ENCODE peak calls at places on chromosomes 3 and 15, in eight cellular contexts. C, L, J, Z, S, D, O and M are unnamed samples.

GRCh38 chr3:24270204-24270671 is 224.4 kb downstream of the THRB start:
- DNase-seq in C (no peak), L (no peak), J (no peak), Z (no peak), S (no peak), D (no peak), O (peak; percentile 48), M (no peak)

GRCh38 chr3:105906834-105907233 is 38.0 kb upstream of the CBLB start:
- DNase-seq in C (no peak), L (no peak), J (peak; percentile 71), Z (peak; percentile 36), S (no peak), D (no peak), O (peak; percentile 93), M (no peak)

GRCh38 chr3:10386121-10386520 is 65.2 kb upstream of the SEC13 start:
- DNase-seq in C (no peak), L (no peak), J (no peak), Z (no peak), S (no peak), D (no peak), O (no peak), M (no peak)

GRCh38 chr15:82870727-82871576 is 61.5 kb downstream of the WHAMM start:
- DNase-seq in C (no peak), L (no peak), J (no peak), Z (no peak), S (no peak), D (no peak), O (peak; percentile 14), M (no peak)

GRCh38 chr3:31567036-31567435 is 34.3 kb downstream of the STT3B start:
- DNase-seq in C (peak; percentile 25), L (no peak), J (no peak), Z (no peak), S (no peak), D (peak; percentile 23), O (no peak), M (no peak)

GRCh38 chr15:61112231-61112630 is 116.9 kb downstream of the RORA start:
- DNase-seq in C (peak; percentile 56), L (no peak), J (no peak), Z (no peak), S (no peak), D (peak; percentile 46), O (no peak), M (no peak)

GRCh38 chr15:74519311-74519710 is 21.7 kb upstream of the ARID3B start:
- DNase-seq in C (no peak), L (no peak), J (peak; percentile 82), Z (peak; percentile 40), S (no peak), D (no peak), O (no peak), M (no peak)

GRCh38 chr3:95673215-95673614 is 1141.2 kb upstream of the EPHA6 start:
- DNase-seq in C (no peak), L (no peak), J (no peak), Z (no peak), S (no peak), D (no peak), O (no peak), M (no peak)

GRCh38 chr3:133769536-133769935 is 23.3 kb downstream of the TF start:
- DNase-seq in C (no peak), L (no peak), J (no peak), Z (no peak), S (no peak), D (no peak), O (no peak), M (no peak)

GRCh38 chr15:20348900-20349773 is 192.5 kb downstream of the GOLGA6L6 start:
- DNase-seq in C (no peak), L (peak; percentile 50), J (no peak), Z (no peak), S (peak; percentile 59), D (no peak), O (no peak), M (no peak)

GRCh38 chr3:182124716-182125115 is 413.0 kb downstream of the SOX2 start:
- DNase-seq in C (no peak), L (no peak), J (no peak), Z (no peak), S (no peak), D (no peak), O (no peak), M (no peak)
- TF ChIP-seq CTCF in C (no peak), L (no peak), J (no peak), Z (no peak), S (no peak), D (no peak), O (no peak), M (no peak)

GRCh38 chr3:47413751-47414150 is 32.9 kb downstream of the PTPN23 start:
- DNase-seq in C (no peak), L (no peak), J (no peak), Z (no peak), S (no peak), D (no peak), O (no peak), M (no peak)

GRCh38 chr3:47414161-47414564 is 33.3 kb downstream of the PTPN23 start:
- DNase-seq in C (no peak), L (no peak), J (no peak), Z (no peak), S (no peak), D (no peak), O (no peak), M (no peak)

GRCh38 chr3:47412453-47412756 is 31.6 kb downstream of the PTPN23 start:
- DNase-seq in C (no peak), L (no peak), J (no peak), Z (no peak), S (no peak), D (no peak), O (no peak), M (no peak)

GRCh38 chr3:47411696-47412452 is 31.1 kb downstream of the PTPN23 start:
- DNase-seq in C (no peak), L (no peak), J (no peak), Z (no peak), S (no peak), D (no peak), O (no peak), M (no peak)

DNA sequence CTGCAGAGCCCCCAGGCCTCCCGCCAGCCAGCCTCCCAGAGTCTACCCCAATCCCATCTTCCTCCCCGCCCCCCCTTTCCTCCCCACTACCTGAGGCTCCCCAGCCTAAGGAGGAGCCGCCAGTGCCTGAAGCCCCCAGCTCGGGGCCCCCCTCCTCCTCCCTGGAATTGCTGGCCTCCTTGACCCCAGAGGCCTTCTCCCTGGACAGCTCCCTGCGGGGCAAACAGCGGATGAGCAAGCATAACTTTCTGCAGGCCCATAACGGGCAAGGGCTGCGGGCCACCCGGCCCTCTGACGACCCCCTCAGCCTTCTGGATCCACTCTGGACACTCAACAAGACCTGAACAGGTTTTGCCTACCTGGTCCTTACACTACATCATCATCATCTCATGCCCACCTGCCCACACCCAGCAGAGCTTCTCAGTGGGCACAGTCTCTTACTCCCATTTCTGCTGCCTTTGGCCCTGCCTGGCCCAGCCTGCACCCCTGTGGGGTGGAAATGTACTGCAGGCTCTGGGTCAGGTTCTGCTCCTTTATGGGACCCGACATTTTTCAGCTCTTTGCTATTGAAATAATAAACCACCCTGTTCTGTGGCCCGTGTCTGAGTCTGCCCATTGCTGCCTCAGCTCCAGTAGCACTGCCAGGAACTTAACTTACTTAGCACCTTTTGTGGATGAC is 32.2 kb downstream of the PTPN23 start:
- DNase-seq in C (no peak), L (no peak), J (no peak), Z (no peak), S (no peak), D (no peak), O (no peak), M (no peak)
- TF ChIP-seq CTCF in C (no peak), L (no peak), J (no peak), Z (peak; percentile 7), S (no peak), D (no peak), O (peak; percentile 20), M (no peak)

GRCh38 chr3:115626006-115626409 is 2.7 kb downstream of the GAP43 start:
- DNase-seq in C (peak; percentile 55), L (no peak), J (no peak), Z (no peak), S (no peak), D (no peak), O (no peak), M (no peak)
- TF ChIP-seq CTCF in C (peak; percentile 43), L (no peak), J (no peak), Z (no peak), S (no peak), D (peak; percentile 3), O (no peak), M (no peak)

DNA sequence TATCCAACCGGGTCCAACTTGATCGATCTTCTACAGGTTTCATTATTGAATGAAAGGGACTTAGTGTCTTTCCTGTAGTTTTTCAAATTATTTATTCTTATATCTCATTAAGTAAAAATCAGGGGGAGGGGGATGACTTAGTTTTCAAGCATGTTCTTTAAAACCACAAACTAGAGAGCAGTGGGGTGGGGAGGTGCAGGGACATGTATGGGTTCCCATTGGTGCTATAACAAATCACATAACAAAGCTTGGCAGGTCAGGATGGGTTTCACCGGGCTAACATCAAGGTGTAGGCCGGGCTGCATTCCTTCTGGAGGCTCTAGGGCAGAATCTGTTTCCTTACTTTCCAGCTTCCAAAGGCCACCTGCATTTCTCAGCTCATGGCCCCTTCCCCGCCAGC is 32.7 kb downstream of the CCNL1 start:
- DNase-seq in C (no peak), L (no peak), J (peak; percentile 61), Z (no peak), S (no peak), D (no peak), O (no peak), M (no peak)
- TF ChIP-seq CTCF in C (no peak), L (no peak), J (no peak), Z (no peak), S (no peak), D (no peak), O (no peak), M (no peak)

GRCh38 chr15:93018574-93018973 is 70.4 kb downstream of the RGMA start:
- DNase-seq in C (no peak), L (no peak), J (no peak), Z (no peak), S (no peak), D (no peak), O (no peak), M (no peak)
- TF ChIP-seq CTCF in C (no peak), L (no peak), J (no peak), Z (no peak), S (no peak), D (no peak), O (peak; percentile 32), M (no peak)

DNA sequence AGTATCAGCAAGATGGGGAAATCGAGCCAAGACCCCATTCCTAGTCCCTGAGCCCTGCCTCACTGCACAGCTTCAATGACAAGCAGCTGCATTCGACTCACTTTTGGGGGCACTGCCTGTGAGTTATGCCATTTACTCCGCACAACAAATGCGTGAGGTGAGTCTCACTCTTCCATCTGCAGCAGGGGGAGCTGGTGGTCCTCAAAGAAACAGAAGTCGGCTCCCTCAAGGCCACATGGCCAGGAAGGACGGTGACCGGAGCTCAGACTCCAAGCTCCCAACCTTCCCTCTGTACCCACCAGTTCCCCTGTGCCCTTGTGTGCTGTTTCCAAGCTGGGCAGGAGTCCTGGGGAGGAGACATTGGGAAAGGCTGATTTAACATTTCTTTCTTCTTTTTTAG is 127.7 kb upstream of the IQSEC1 start:
- DNase-seq in C (peak; percentile 52), L (no peak), J (no peak), Z (no peak), S (no peak), D (peak; percentile 34), O (no peak), M (no peak)
- TF ChIP-seq CTCF in C (no peak), L (no peak), J (no peak), Z (no peak), S (no peak), D (no peak), O (no peak), M (no peak)